ENCODE peak calls at places on chromosomes 7 and 10, in ten cellular contexts. One of them, this sample, is unnamed.

GRCh38 chr7:124758327-124758726 is 7.3 kb downstream of the GPR37 start:
- DNase-seq in cardiac fibroblast: no peak
- DNase-seq in epithelial cell of esophagus: no peak
- DNase-seq in BJ: no peak
- DNase-seq in Calu3: no peak
- DNase-seq in pancreas: no peak
- DNase-seq in cardiac muscle cell: no peak
- DNase-seq in nephron progenitor cell: no peak
- DNase-seq in SK-N-SH: no peak
- DNase-seq in GM12864: no peak
- DNase-seq in this sample: no peak

GRCh38 chr7:80542398-80542797 is 30.5 kb upstream of the GNAT3 start:
- DNase-seq in cardiac fibroblast: peak; percentile 92
- DNase-seq in epithelial cell of esophagus: peak; percentile 94
- DNase-seq in BJ: peak; percentile 85
- DNase-seq in Calu3: no peak
- DNase-seq in pancreas: no peak
- DNase-seq in cardiac muscle cell: no peak
- DNase-seq in nephron progenitor cell: no peak
- DNase-seq in SK-N-SH: no peak
- DNase-seq in GM12864: no peak
- DNase-seq in this sample: no peak

GRCh38 chr10:62806246-62806645 is 1.7 kb downstream of the ADO start:
- DNase-seq in cardiac fibroblast: no peak
- DNase-seq in epithelial cell of esophagus: no peak
- DNase-seq in BJ: no peak
- DNase-seq in Calu3: no peak
- DNase-seq in pancreas: no peak
- DNase-seq in cardiac muscle cell: no peak
- DNase-seq in nephron progenitor cell: no peak
- DNase-seq in SK-N-SH: no peak
- DNase-seq in GM12864: no peak
- DNase-seq in this sample: no peak

GRCh38 chr10:99369551-99369950 is 40.4 kb downstream of the CNNM1 start:
- DNase-seq in cardiac fibroblast: no peak
- DNase-seq in epithelial cell of esophagus: no peak
- DNase-seq in BJ: peak; percentile 58
- DNase-seq in Calu3: no peak
- DNase-seq in pancreas: no peak
- DNase-seq in cardiac muscle cell: no peak
- DNase-seq in nephron progenitor cell: no peak
- DNase-seq in SK-N-SH: no peak
- DNase-seq in GM12864: no peak
- DNase-seq in this sample: no peak

GRCh38 chr10:122341141-122341810 is 33.2 kb upstream of the PLEKHA1 start:
- DNase-seq in cardiac fibroblast: no peak
- DNase-seq in epithelial cell of esophagus: no peak
- DNase-seq in BJ: no peak
- DNase-seq in Calu3: no peak
- DNase-seq in pancreas: no peak
- DNase-seq in cardiac muscle cell: no peak
- DNase-seq in nephron progenitor cell: no peak
- DNase-seq in SK-N-SH: no peak
- DNase-seq in GM12864: no peak
- DNase-seq in this sample: no peak

GRCh38 chr7:95881597-95881996 is 109.2 kb downstream of the DYNC1I1 start:
- DNase-seq in cardiac fibroblast: no peak
- DNase-seq in epithelial cell of esophagus: no peak
- DNase-seq in BJ: no peak
- DNase-seq in Calu3: no peak
- DNase-seq in pancreas: no peak
- DNase-seq in cardiac muscle cell: no peak
- DNase-seq in nephron progenitor cell: no peak
- DNase-seq in SK-N-SH: peak; percentile 36
- DNase-seq in GM12864: no peak
- DNase-seq in this sample: no peak

GRCh38 chr10:30803901-30804322 is 174.4 kb upstream of the LYZL2 start:
- DNase-seq in cardiac fibroblast: peak; percentile 72
- DNase-seq in epithelial cell of esophagus: peak; percentile 79
- DNase-seq in BJ: peak; percentile 75
- DNase-seq in Calu3: no peak
- DNase-seq in pancreas: no peak
- DNase-seq in cardiac muscle cell: no peak
- DNase-seq in nephron progenitor cell: no peak
- DNase-seq in SK-N-SH: no peak
- DNase-seq in GM12864: no peak
- DNase-seq in this sample: no peak

GRCh38 chr10:62812672-62813439 is 3.3 kb downstream of the EGR2 start:
- DNase-seq in cardiac fibroblast: no peak
- DNase-seq in epithelial cell of esophagus: no peak
- DNase-seq in BJ: no peak
- DNase-seq in Calu3: no peak
- DNase-seq in pancreas: no peak
- DNase-seq in cardiac muscle cell: no peak
- DNase-seq in nephron progenitor cell: no peak
- DNase-seq in SK-N-SH: no peak
- DNase-seq in GM12864: no peak
- DNase-seq in this sample: no peak

GRCh38 chr10:14500172-14500765 is 169.5 kb upstream of the FRMD4A start:
- DNase-seq in cardiac fibroblast: no peak
- DNase-seq in epithelial cell of esophagus: peak; percentile 4
- DNase-seq in BJ: no peak
- DNase-seq in Calu3: peak; percentile 9
- DNase-seq in pancreas: no peak
- DNase-seq in cardiac muscle cell: no peak
- DNase-seq in nephron progenitor cell: no peak
- DNase-seq in SK-N-SH: no peak
- DNase-seq in GM12864: no peak
- DNase-seq in this sample: no peak

GRCh38 chr10:33120700-33121099 is 162.7 kb upstream of the ITGB1 start:
- DNase-seq in cardiac fibroblast: no peak
- DNase-seq in epithelial cell of esophagus: no peak
- DNase-seq in BJ: no peak
- DNase-seq in Calu3: no peak
- DNase-seq in pancreas: no peak
- DNase-seq in cardiac muscle cell: no peak
- DNase-seq in nephron progenitor cell: no peak
- DNase-seq in SK-N-SH: no peak
- DNase-seq in GM12864: no peak
- DNase-seq in this sample: no peak

GRCh38 chr10:104368406-104368805 is 14.8 kb downstream of the CFAP58 start:
- DNase-seq in cardiac fibroblast: no peak
- DNase-seq in epithelial cell of esophagus: no peak
- DNase-seq in BJ: no peak
- DNase-seq in Calu3: no peak
- DNase-seq in pancreas: no peak
- DNase-seq in cardiac muscle cell: no peak
- DNase-seq in nephron progenitor cell: no peak
- DNase-seq in SK-N-SH: no peak
- DNase-seq in GM12864: no peak
- DNase-seq in this sample: no peak

GRCh38 chr7:29748286-29749099 is 57.8 kb upstream of the WIPF3 start:
- DNase-seq in cardiac fibroblast: peak; percentile 74
- DNase-seq in epithelial cell of esophagus: peak; percentile 51
- DNase-seq in BJ: no peak
- DNase-seq in Calu3: peak; percentile 22
- DNase-seq in pancreas: no peak
- DNase-seq in cardiac muscle cell: peak; percentile 72
- DNase-seq in nephron progenitor cell: no peak
- DNase-seq in SK-N-SH: peak; percentile 24
- DNase-seq in GM12864: no peak
- DNase-seq in this sample: no peak

GRCh38 chr10:8539056-8539455 is 484.6 kb downstream of the GATA3 start:
- DNase-seq in cardiac fibroblast: no peak
- DNase-seq in epithelial cell of esophagus: peak; percentile 56
- DNase-seq in BJ: no peak
- DNase-seq in Calu3: peak; percentile 35
- DNase-seq in pancreas: no peak
- DNase-seq in cardiac muscle cell: no peak
- DNase-seq in nephron progenitor cell: no peak
- DNase-seq in SK-N-SH: no peak
- DNase-seq in GM12864: no peak
- DNase-seq in this sample: no peak

GRCh38 chr7:85508642-85509429 is 322.0 kb upstream of the SEMA3D start:
- DNase-seq in cardiac fibroblast: peak; percentile 30
- DNase-seq in epithelial cell of esophagus: peak; percentile 34
- DNase-seq in BJ: peak; percentile 78
- DNase-seq in Calu3: no peak
- DNase-seq in pancreas: no peak
- DNase-seq in cardiac muscle cell: no peak
- DNase-seq in nephron progenitor cell: no peak
- DNase-seq in SK-N-SH: no peak
- DNase-seq in GM12864: no peak
- DNase-seq in this sample: no peak

GRCh38 chr7:36661135-36661840 is 63.0 kb downstream of the AOAH start:
- DNase-seq in cardiac fibroblast: no peak
- DNase-seq in epithelial cell of esophagus: peak; percentile 71
- DNase-seq in BJ: no peak
- DNase-seq in Calu3: no peak
- DNase-seq in pancreas: no peak
- DNase-seq in cardiac muscle cell: no peak
- DNase-seq in nephron progenitor cell: no peak
- DNase-seq in SK-N-SH: no peak
- DNase-seq in GM12864: no peak
- DNase-seq in this sample: no peak

GRCh38 chr7:135368416-135369186 is 135.0 kb downstream of the STRA8 start:
- DNase-seq in cardiac fibroblast: no peak
- DNase-seq in epithelial cell of esophagus: peak; percentile 89
- DNase-seq in BJ: no peak
- DNase-seq in Calu3: peak; percentile 59
- DNase-seq in pancreas: no peak
- DNase-seq in cardiac muscle cell: no peak
- DNase-seq in nephron progenitor cell: no peak
- DNase-seq in SK-N-SH: no peak
- DNase-seq in GM12864: no peak
- DNase-seq in this sample: no peak

GRCh38 chr7:116633131-116633988 is 38.6 kb upstream of the MET start:
- DNase-seq in cardiac fibroblast: peak; percentile 80
- DNase-seq in epithelial cell of esophagus: peak; percentile 94
- DNase-seq in BJ: no peak
- DNase-seq in Calu3: no peak
- DNase-seq in pancreas: no peak
- DNase-seq in cardiac muscle cell: no peak
- DNase-seq in nephron progenitor cell: peak; percentile 15
- DNase-seq in SK-N-SH: no peak
- DNase-seq in GM12864: peak; percentile 37
- DNase-seq in this sample: no peak
- TF ChIP-seq CTCF in cardiac fibroblast: no peak
- TF ChIP-seq CTCF in epithelial cell of esophagus: peak; percentile 32
- TF ChIP-seq CTCF in BJ: peak; percentile 19
- TF ChIP-seq CTCF in Calu3: no peak
- TF ChIP-seq CTCF in pancreas: no peak
- TF ChIP-seq CTCF in cardiac muscle cell: peak; percentile 12
- TF ChIP-seq CTCF in nephron progenitor cell: no peak
- TF ChIP-seq CTCF in SK-N-SH: no peak
- TF ChIP-seq CTCF in GM12864: no peak
- TF ChIP-seq CTCF in this sample: no peak

DNA sequence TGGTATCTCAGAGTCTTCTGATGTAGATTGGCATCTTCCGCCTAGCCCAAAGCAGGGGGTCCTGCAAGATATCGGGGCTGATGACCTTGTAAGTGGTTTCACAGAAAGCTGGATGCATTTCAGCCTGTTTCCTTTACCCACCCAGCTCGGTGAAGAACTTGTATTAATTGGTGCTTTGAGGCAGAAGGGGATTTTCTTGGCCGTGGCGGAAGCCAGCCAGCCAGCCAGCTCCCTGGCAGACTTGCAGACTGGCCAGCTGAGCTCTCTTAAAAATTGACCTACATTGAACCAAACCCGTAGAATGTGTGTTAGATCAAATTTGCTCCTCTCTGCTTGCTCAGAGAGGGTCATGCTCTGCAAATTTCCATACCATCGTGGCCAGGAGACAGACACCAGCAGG is 218.4 kb downstream of the ADAM12 start:
- DNase-seq in cardiac fibroblast: no peak
- DNase-seq in epithelial cell of esophagus: no peak
- DNase-seq in BJ: no peak
- DNase-seq in Calu3: no peak
- DNase-seq in pancreas: no peak
- DNase-seq in cardiac muscle cell: no peak
- DNase-seq in nephron progenitor cell: no peak
- DNase-seq in SK-N-SH: no peak
- DNase-seq in GM12864: no peak
- DNase-seq in this sample: no peak
- TF ChIP-seq CTCF in cardiac fibroblast: no peak
- TF ChIP-seq CTCF in epithelial cell of esophagus: no peak
- TF ChIP-seq CTCF in BJ: no peak
- TF ChIP-seq CTCF in Calu3: no peak
- TF ChIP-seq CTCF in pancreas: no peak
- TF ChIP-seq CTCF in cardiac muscle cell: no peak
- TF ChIP-seq CTCF in nephron progenitor cell: no peak
- TF ChIP-seq CTCF in SK-N-SH: no peak
- TF ChIP-seq CTCF in GM12864: no peak
- TF ChIP-seq CTCF in this sample: no peak

DNA sequence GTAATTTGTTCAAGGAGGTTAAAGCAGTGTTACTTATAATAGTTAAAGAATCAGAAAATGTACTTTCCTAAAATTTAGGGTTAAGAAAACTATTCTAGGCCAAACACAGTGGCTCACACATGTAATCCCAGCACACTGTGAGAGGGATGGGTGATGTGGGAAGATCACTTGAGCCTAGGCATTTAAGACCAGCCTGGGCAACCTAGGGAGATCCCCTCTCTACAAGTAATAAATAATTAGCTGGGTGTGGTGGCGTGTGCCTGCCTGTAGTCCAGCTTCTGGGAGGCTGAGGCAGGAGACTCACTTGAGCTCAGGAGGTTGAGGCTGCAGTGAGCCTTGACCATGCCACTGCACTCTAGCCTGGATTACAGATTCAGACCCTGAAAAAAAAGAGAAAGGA is 3.6 kb upstream of the STEAP2 start:
- DNase-seq in cardiac fibroblast: no peak
- DNase-seq in epithelial cell of esophagus: no peak
- DNase-seq in BJ: no peak
- DNase-seq in Calu3: no peak
- DNase-seq in pancreas: no peak
- DNase-seq in cardiac muscle cell: no peak
- DNase-seq in nephron progenitor cell: no peak
- DNase-seq in SK-N-SH: no peak
- DNase-seq in GM12864: no peak
- DNase-seq in this sample: no peak
- TF ChIP-seq CTCF in cardiac fibroblast: no peak
- TF ChIP-seq CTCF in epithelial cell of esophagus: no peak
- TF ChIP-seq CTCF in BJ: no peak
- TF ChIP-seq CTCF in Calu3: no peak
- TF ChIP-seq CTCF in pancreas: no peak
- TF ChIP-seq CTCF in cardiac muscle cell: no peak
- TF ChIP-seq CTCF in nephron progenitor cell: no peak
- TF ChIP-seq CTCF in SK-N-SH: no peak
- TF ChIP-seq CTCF in GM12864: no peak
- TF ChIP-seq CTCF in this sample: no peak

DNA sequence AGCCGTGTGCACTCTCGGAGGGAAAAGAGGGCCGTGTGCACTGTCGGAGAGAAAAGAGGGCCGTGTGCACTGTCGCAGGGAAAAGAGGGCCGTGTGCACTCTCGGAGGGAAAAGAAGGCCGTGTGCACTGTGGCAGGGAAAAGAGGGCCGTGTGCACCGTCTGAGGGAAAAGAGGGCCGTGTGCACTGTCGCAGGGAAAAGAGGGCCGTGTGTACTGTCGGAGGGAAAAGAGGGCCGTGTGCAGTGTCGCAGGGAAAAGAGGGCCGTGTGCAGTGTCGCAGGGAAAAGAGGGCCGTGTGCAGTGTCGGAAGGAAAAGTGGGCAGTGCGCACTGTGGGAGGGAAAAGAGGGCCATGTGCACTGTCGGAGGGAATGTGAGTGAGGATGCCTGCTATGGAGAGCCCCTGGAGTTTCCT is 188.7 kb downstream of the DNAJB6 start:
- DNase-seq in cardiac fibroblast: no peak
- DNase-seq in epithelial cell of esophagus: no peak
- DNase-seq in BJ: no peak
- DNase-seq in Calu3: no peak
- DNase-seq in pancreas: no peak
- DNase-seq in cardiac muscle cell: no peak
- DNase-seq in nephron progenitor cell: no peak
- DNase-seq in SK-N-SH: no peak
- DNase-seq in GM12864: no peak
- DNase-seq in this sample: no peak
- TF ChIP-seq CTCF in cardiac fibroblast: no peak
- TF ChIP-seq CTCF in epithelial cell of esophagus: no peak
- TF ChIP-seq CTCF in BJ: no peak
- TF ChIP-seq CTCF in Calu3: no peak
- TF ChIP-seq CTCF in pancreas: no peak
- TF ChIP-seq CTCF in cardiac muscle cell: no peak
- TF ChIP-seq CTCF in nephron progenitor cell: no peak
- TF ChIP-seq CTCF in SK-N-SH: no peak
- TF ChIP-seq CTCF in GM12864: no peak
- TF ChIP-seq CTCF in this sample: no peak